ENCODE peak calls at places on chromosome 4, in five cellular contexts. C is HepG2, Z is Panc1, H is K562, T is GM23338. F is an unnamed sample.

GRCh38 chr4:164937576-164938270 is 39.7 kb downstream of the TRIM61 start:
- DNase-seq in Z (no peak), C (peak; percentile 12), T (peak; percentile 60), H (no peak), F (no peak)

GRCh38 chr4:149311076-149311475 is 504.6 kb downstream of the IQCM start:
- DNase-seq in T (no peak), Z (no peak), H (no peak), C (no peak), F (no peak)

GRCh38 chr4:184805462-184806245 is 20.1 kb downstream of the ACSL1 start:
- DNase-seq in H (no peak), C (no peak), Z (no peak), T (no peak), F (no peak)

GRCh38 chr4:124212835-124213640 is 499.5 kb downstream of the ANKRD50 start:
- DNase-seq in H (no peak), Z (no peak), T (no peak), C (no peak), F (no peak)

GRCh38 chr4:39255266-39255665 is 72.9 kb downstream of the WDR19 start:
- DNase-seq in H (peak; percentile 16), Z (peak; percentile 15), T (peak; percentile 50), C (peak; percentile 7), F (no peak)

GRCh38 chr4:3108211-3108610 is 33.7 kb downstream of the HTT start:
- DNase-seq in C (no peak), Z (no peak), H (no peak), T (no peak), F (no peak)

GRCh38 chr4:121472937-121473721 is 92.3 kb upstream of the QRFPR start:
- DNase-seq in Z (no peak), T (no peak), H (no peak), C (no peak), F (no peak)

GRCh38 chr4:45987858-45988257 is 136.0 kb downstream of the GABRG1 start:
- DNase-seq in H (no peak), Z (no peak), T (no peak), C (no peak), F (no peak)

GRCh38 chr4:94548571-94548970 is 96.8 kb downstream of the PDLIM5 start:
- DNase-seq in C (peak; percentile 71), T (peak; percentile 33), H (peak; percentile 54), Z (peak; percentile 24), F (peak; percentile 16)

GRCh38 chr4:105088110-105088879 is 58.4 kb upstream of the TET2 start:
- DNase-seq in H (no peak), T (peak; percentile 62), Z (no peak), C (no peak), F (no peak)

GRCh38 chr4:28776004-28776403 is 1915.4 kb downstream of the STIM2 start:
- DNase-seq in H (no peak), Z (no peak), C (no peak), T (no peak), F (no peak)

GRCh38 chr4:15781427-15782095 is 3.4 kb downstream of the CD38 start:
- DNase-seq in C (no peak), H (no peak), Z (no peak), T (no peak), F (no peak)

GRCh38 chr4:124686279-124686678 is 26.3 kb downstream of the ANKRD50 start:
- DNase-seq in H (no peak), T (peak; percentile 82), C (no peak), Z (no peak), F (no peak)

GRCh38 chr4:6008092-6008551 is 10.1 kb downstream of the C4orf50 start:
- DNase-seq in Z (no peak), T (peak; percentile 80), H (peak; percentile 48), C (no peak), F (no peak)

GRCh38 chr4:79780129-79780528 is 292.9 kb downstream of the ANTXR2 start:
- DNase-seq in T (no peak), Z (no peak), H (no peak), C (no peak), F (no peak)

GRCh38 chr4:48603366-48604003 is 113.4 kb downstream of the ZAR1 start:
- DNase-seq in C (peak; percentile 85), Z (no peak), H (no peak), T (no peak), F (no peak)

GRCh38 chr4:140239311-140239710 is 85.3 kb upstream of the MAML3 start:
- DNase-seq in C (no peak), H (no peak), Z (no peak), T (no peak), F (no peak)

GRCh38 chr4:163591614-163592020 is 97.1 kb downstream of the TMA16 start:
- DNase-seq in Z (no peak), T (no peak), H (no peak), C (no peak), F (no peak)

GRCh38 chr4:6525474-6525873 is 49.5 kb upstream of the MAN2B2 start:
- DNase-seq in H (no peak), T (no peak), C (no peak), Z (no peak), F (no peak)

GRCh38 chr4:174069848-174070330 is 213.6 kb downstream of the FBXO8 start:
- DNase-seq in T (no peak), Z (no peak), C (no peak), H (no peak), F (no peak)

GRCh38 chr4:138222041-138222440 is 20.1 kb downstream of the SLC7A11 start:
- DNase-seq in H (no peak), T (no peak), Z (no peak), C (no peak), F (no peak)

GRCh38 chr4:145887241-145887964 is 51.2 kb downstream of the ZNF827 start:
- DNase-seq in Z (no peak), T (peak; percentile 58), H (no peak), C (no peak), F (no peak)

GRCh38 chr4:71377561-71377960 is 38.7 kb downstream of the SLC4A4 start:
- DNase-seq in H (no peak), T (no peak), Z (no peak), C (no peak), F (no peak)

GRCh38 chr4:119550857-119551532 is 77.6 kb downstream of the PDE5A start:
- DNase-seq in T (peak; percentile 36), H (no peak), Z (no peak), C (no peak), F (no peak)

GRCh38 chr4:13659341-13660070 is 32.0 kb upstream of the BOD1L1 start:
- DNase-seq in Z (no peak), H (no peak), T (no peak), C (no peak), F (no peak)

GRCh38 chr4:13653356-13653755 is 25.8 kb upstream of the BOD1L1 start:
- DNase-seq in T (no peak), H (no peak), C (no peak), Z (no peak), F (no peak)

GRCh38 chr4:13654158-13654797 is 26.8 kb upstream of the BOD1L1 start:
- DNase-seq in Z (peak; percentile 41), C (peak; percentile 32), T (peak; percentile 92), H (peak; percentile 71), F (peak; percentile 20)

GRCh38 chr4:13656569-13656988 is 29.1 kb upstream of the BOD1L1 start:
- DNase-seq in C (peak; percentile 19), H (peak; percentile 56), T (peak; percentile 63), Z (peak; percentile 54), F (no peak)

DNA sequence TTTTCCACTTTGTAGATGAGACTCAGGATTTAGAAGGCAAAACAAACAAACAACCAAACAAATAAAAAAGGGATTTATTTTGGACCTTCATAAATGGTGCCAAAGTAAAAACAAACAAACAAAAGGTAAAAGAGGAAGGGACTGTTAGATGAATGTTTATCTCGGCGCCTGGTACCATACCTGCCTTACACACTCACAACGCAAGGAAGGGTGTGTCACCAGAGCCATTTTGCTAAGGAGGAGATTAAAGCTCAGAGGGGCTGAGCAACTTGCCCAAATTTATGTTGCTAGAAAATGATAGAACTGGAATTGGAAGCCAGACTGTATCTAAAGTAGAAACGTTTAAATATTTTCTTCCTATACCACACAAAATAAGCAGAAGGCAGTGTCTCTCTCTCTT is 29.5 kb upstream of the BOD1L1 start:
- DNase-seq in T (no peak), H (no peak), Z (no peak), C (no peak), F (no peak)
- TF ChIP-seq REST in T (no peak), H (no peak), Z (no peak), C (no peak), F (no peak)

DNA sequence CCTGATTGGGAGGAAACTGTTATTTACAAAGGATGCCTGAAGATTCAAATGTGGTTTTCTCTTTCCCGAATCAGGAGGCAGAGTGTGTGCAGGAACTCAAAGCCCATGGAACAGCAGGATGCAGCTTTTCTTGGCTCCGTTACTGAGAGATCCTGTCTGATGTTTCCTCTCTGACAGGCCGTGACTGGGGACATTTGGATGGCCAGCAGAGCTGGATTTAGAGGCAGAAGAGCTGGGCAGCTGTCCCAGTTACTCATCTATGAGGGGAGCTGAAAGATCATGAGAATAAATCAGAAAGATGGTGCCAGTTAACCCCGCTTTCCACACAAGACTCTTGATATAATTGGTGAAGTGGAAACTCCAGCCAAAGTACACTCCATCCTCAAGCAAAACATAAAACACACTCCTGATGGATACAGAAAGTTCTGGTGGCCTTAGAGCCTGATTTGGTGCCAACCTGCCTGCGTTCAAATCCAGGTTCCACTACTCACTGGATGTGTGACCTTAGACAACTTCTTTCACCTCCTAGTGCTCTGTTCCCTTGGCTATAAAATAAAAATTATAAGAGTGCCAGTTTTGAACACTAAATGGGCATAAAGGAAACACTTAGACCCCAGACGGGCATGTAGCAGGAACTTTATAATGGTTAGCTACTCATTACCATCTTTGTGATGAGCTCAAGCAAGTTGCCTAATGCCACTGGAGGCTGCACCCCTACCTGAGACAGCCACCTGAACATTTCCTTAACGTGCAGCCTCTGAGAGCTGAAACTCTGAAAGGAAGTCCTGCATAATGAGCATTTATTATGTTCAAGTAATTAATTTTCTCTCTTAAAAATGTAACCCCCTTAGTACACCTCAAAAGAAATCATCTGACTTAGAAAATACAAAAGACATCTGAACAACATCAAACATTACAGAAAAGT is 349.0 kb upstream of the GATB start:
- DNase-seq in T (no peak), Z (no peak), C (no peak), H (no peak), F (no peak)
- TF ChIP-seq POLR2AphosphoS5 in T (no peak), Z (no peak), C (no peak), H (no peak), F (no peak)

DNA sequence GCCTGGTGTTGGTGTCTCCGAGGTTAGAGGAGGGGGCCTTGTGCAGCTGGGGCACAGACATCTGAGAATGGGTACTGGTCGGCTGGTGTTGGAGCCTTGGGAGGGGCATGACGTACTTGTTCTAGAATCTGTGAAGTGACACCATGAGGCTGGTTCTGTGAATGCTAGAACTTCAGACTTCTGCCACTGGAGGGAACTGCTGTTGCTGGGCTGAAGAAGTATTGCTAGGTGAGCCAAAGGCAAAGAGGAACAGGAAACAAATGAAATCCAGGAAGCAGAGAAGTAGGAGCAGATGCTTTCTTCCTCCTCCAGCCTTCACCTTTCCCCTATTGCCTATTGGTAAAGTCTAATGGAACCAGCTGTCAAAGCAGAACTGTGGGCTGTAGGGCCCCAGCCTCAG is 120.9 kb upstream of the DDIT4L start:
- DNase-seq in H (no peak), C (no peak), Z (no peak), T (peak; percentile 15), F (no peak)
- TF ChIP-seq CTCF in H (no peak), C (no peak), Z (no peak), T (no peak), F (peak; percentile 39)

GRCh38 chr4:142984871-142985585 is 138.9 kb upstream of the INPP4B start:
- DNase-seq in Z (no peak), C (peak; percentile 23), T (peak; percentile 75), H (peak; percentile 3), F (no peak)

GRCh38 chr4:142977182-142977581 is 131.1 kb upstream of the INPP4B start:
- DNase-seq in H (no peak), C (no peak), T (no peak), Z (no peak), F (no peak)

GRCh38 chr4:142983612-142984011 is 137.5 kb upstream of the INPP4B start:
- DNase-seq in T (no peak), C (no peak), H (no peak), Z (no peak), F (no peak)

GRCh38 chr4:142983111-142983510 is 137.0 kb upstream of the INPP4B start:
- DNase-seq in C (no peak), H (no peak), Z (no peak), T (no peak), F (no peak)
- TF ChIP-seq REST in C (no peak), H (no peak), Z (no peak), T (no peak), F (no peak)

F was measured in HL-60.